ENCODE peak calls at places on chromosomes 7 and 10, in seven cellular contexts. D, S, H, Y, G, Z and O are unnamed samples.

GRCh38 chr7:25829663-25830062 is 322.3 kb upstream of the NFE2L3 start:
- DNase-seq in D (no peak), S (no peak), H (no peak), Y (no peak), G (no peak), Z (no peak), O (no peak)

GRCh38 chr7:66202380-66202779 is 2.8 kb upstream of the TPST1 start:
- DNase-seq in D (no peak), S (no peak), H (no peak), Y (no peak), G (no peak), Z (no peak), O (no peak)

GRCh38 chr10:100972115-100972903 is 3.0 kb downstream of the SEMA4G start:
- DNase-seq in D (no peak), S (no peak), H (no peak), Y (no peak), G (no peak), Z (no peak), O (no peak)

GRCh38 chr7:17371656-17372524 is 73.4 kb downstream of the AHR start:
- DNase-seq in D (no peak), S (peak; percentile 99), H (no peak), Y (no peak), G (peak; percentile 93), Z (peak; percentile 97), O (peak; percentile 61)

GRCh38 chr7:133230591-133231194 is 22.2 kb upstream of the EXOC4 start:
- DNase-seq in D (peak; percentile 67), S (peak; percentile 56), H (peak; percentile 8), Y (peak; percentile 48), G (peak; percentile 53), Z (peak; percentile 56), O (peak; percentile 34)

GRCh38 chr10:35194906-35195305 is 68.3 kb downstream of the CREM start:
- DNase-seq in D (no peak), S (peak; percentile 91), H (no peak), Y (no peak), G (no peak), Z (peak; percentile 43), O (no peak)

GRCh38 chr7:121081327-121081936 is 92.9 kb downstream of the CPED1 start:
- DNase-seq in D (peak; percentile 40), S (peak; percentile 85), H (no peak), Y (peak; percentile 56), G (peak; percentile 67), Z (peak; percentile 77), O (no peak)

GRCh38 chr10:31921031-31921430 is 7.6 kb downstream of the ARHGAP12 start:
- DNase-seq in D (no peak), S (no peak), H (no peak), Y (no peak), G (no peak), Z (no peak), O (no peak)

GRCh38 chr10:27433976-27434375 is 70.1 kb upstream of the RAB18 start:
- DNase-seq in D (no peak), S (no peak), H (no peak), Y (no peak), G (no peak), Z (no peak), O (no peak)

GRCh38 chr10:74924251-74924954 is 98.0 kb downstream of the KAT6B start:
- DNase-seq in D (no peak), S (peak; percentile 97), H (no peak), Y (no peak), G (peak; percentile 89), Z (peak; percentile 97), O (peak; percentile 60)

GRCh38 chr7:6167587-6168154 is 104.8 kb downstream of the CYTH3 start:
- DNase-seq in D (no peak), S (no peak), H (no peak), Y (no peak), G (no peak), Z (no peak), O (no peak)

GRCh38 chr7:128728608-128729007 is 10.6 kb upstream of the CALU start:
- DNase-seq in D (no peak), S (peak; percentile 72), H (no peak), Y (no peak), G (no peak), Z (peak; percentile 84), O (no peak)

GRCh38 chr7:151825711-151826110 is 51.2 kb downstream of the PRKAG2 start:
- DNase-seq in D (no peak), S (no peak), H (no peak), Y (peak; percentile 75), G (no peak), Z (no peak), O (no peak)

GRCh38 chr7:21086688-21087087 is 300.0 kb upstream of the SP8 start:
- DNase-seq in D (no peak), S (no peak), H (no peak), Y (no peak), G (no peak), Z (no peak), O (no peak)

GRCh38 chr7:151119902-151120301 is 33.6 kb downstream of the AGAP3 start:
- DNase-seq in D (no peak), S (no peak), H (no peak), Y (no peak), G (no peak), Z (no peak), O (no peak)

GRCh38 chr10:51699145-51699474 is 285 bp downstream of the CSTF2T start:
- DNase-seq in D (no peak), S (no peak), H (no peak), Y (no peak), G (no peak), Z (no peak), O (peak; percentile 12)

GRCh38 chr7:69630292-69630691 is 32.0 kb downstream of the AUTS2 start:
- DNase-seq in D (no peak), S (peak; percentile 16), H (no peak), Y (no peak), G (peak; percentile 43), Z (peak; percentile 30), O (no peak)

GRCh38 chr10:75505840-75506506 is 74.5 kb downstream of the LRMDA start:
- DNase-seq in D (no peak), S (no peak), H (no peak), Y (no peak), G (no peak), Z (no peak), O (no peak)

GRCh38 chr10:47402681-47403301 is 18.7 kb upstream of the ZNF488 start:
- DNase-seq in D (peak; percentile 39), S (peak; percentile 88), H (no peak), Y (no peak), G (peak; percentile 61), Z (peak; percentile 97), O (peak; percentile 70)

GRCh38 chr10:19683326-19683725 is 132.9 kb upstream of the PLXDC2 start:
- DNase-seq in D (no peak), S (peak; percentile 37), H (no peak), Y (no peak), G (no peak), Z (no peak), O (no peak)

GRCh38 chr7:81791578-81792524 is 22.0 kb upstream of the HGF start:
- DNase-seq in D (no peak), S (peak; percentile 19), H (no peak), Y (no peak), G (no peak), Z (no peak), O (no peak)

GRCh38 chr10:69374242-69374641 is 42.5 kb downstream of the TACR2 start:
- DNase-seq in D (no peak), S (no peak), H (no peak), Y (no peak), G (no peak), Z (no peak), O (no peak)